ENCODE peak calls at places on chromosomes 11 and 22, in seven cellular contexts. X, D, C, L, Q, M and V are unnamed samples.

GRCh38 chr11:133966924-133967598 is 10.3 kb upstream of the IGSF9B start:
- DNase-seq in L (peak; percentile 33), X (peak; percentile 77), C (no peak), Q (no peak), M (peak; percentile 71), D (peak; percentile 60), V (no peak)

GRCh38 chr11:118908264-118908663 is 17.5 kb downstream of the BCL9L start:
- DNase-seq in D (no peak), L (no peak), M (no peak), X (no peak), C (no peak), Q (peak; percentile 53), V (no peak)

GRCh38 chr11:76371170-76371569 is 9.8 kb downstream of the THAP12 start:
- DNase-seq in M (no peak), D (no peak), Q (no peak), X (no peak), L (no peak), C (no peak), V (no peak)

GRCh38 chr11:86513746-86514373 is 139.2 kb downstream of the CCDC81 start:
- DNase-seq in Q (no peak), M (no peak), X (no peak), D (no peak), L (no peak), C (no peak), V (no peak)

GRCh38 chr11:111554532-111554931 is 14.0 kb downstream of the LAYN start:
- DNase-seq in Q (no peak), D (no peak), C (no peak), M (no peak), L (no peak), X (no peak), V (no peak)

GRCh38 chr11:75246006-75246672 is 5.6 kb downstream of the TPBGL start:
- DNase-seq in M (no peak), C (no peak), D (peak; percentile 34), Q (no peak), X (no peak), L (no peak), V (no peak)

GRCh38 chr22:29312218-29313125 is 3.0 kb downstream of the RASL10A start:
- DNase-seq in X (no peak), Q (peak; percentile 51), C (no peak), L (no peak), M (peak; percentile 11), D (no peak), V (no peak)

GRCh38 chr22:39514373-39514973 is 5.9 kb upstream of the ATF4 start:
- DNase-seq in L (peak; percentile 50), X (no peak), C (no peak), M (no peak), Q (no peak), D (peak; percentile 84), V (peak; percentile 43)

GRCh38 chr22:24540470-24540869 is 14.5 kb downstream of the GUCD1 start:
- DNase-seq in X (no peak), L (no peak), M (no peak), C (no peak), Q (no peak), D (no peak), V (no peak)

GRCh38 chr11:5304046-5304445 is 2.3 kb upstream of the OR51B4 start:
- DNase-seq in M (no peak), Q (no peak), X (no peak), L (no peak), D (no peak), C (no peak), V (no peak)
- H3K4me1 ChIP-seq in M (no peaks in the 10 kb centered on the region), Q (no peaks in the 10 kb centered on the region), X (no peaks in the 10 kb centered on the region), L (no peaks in the 10 kb centered on the region), D (no peaks in the 10 kb centered on the region), C (no peaks in the 10 kb centered on the region), V (no peaks in the 10 kb centered on the region)

DNA sequence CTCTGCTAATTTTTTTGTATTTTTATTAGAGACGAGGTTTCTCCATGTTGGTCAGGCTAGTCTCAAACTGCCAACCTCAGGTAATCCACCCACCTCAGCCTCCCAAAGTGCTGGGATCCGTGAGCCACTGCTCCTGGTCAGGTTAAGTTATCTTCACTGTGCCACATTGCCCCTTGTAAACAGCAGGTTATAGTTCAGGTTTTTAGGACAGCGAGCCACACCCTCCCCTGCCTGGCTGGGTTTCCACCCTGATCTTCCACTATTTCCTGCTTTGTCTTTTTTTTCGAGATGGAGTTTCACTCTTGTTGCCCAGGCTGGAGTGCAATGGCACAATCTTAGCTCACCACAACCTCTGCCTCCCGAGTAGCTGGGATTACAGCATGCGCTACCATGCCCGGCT is 16.1 kb downstream of the ACO2 start:
- DNase-seq in X (no peak), M (no peak), D (peak; percentile 71), L (no peak), Q (peak; percentile 64), C (no peak), V (no peak)
- H3K4me1 ChIP-seq in X (peaks cover 100% of the 10 kb centered on the region), M (peaks cover 10% of the 10 kb centered on the region), D (peaks cover 88% of the 10 kb centered on the region), L (peaks cover 14% of the 10 kb centered on the region), Q (peaks cover 54% of the 10 kb centered on the region), C (peaks cover 12% of the 10 kb centered on the region), V (no peaks in the 10 kb centered on the region)

GRCh38 chr11:66969584-66970205 is 5.4 kb upstream of the C11orf86 start:
- DNase-seq in Q (no peak), C (no peak), X (no peak), M (no peak), L (no peak), D (no peak), V (no peak)
- H3K4me1 ChIP-seq in Q (peaks cover 3% of the 10 kb centered on the region), C (peaks cover 9% of the 10 kb centered on the region), X (peaks cover 9% of the 10 kb centered on the region), M (peaks cover 5% of the 10 kb centered on the region), L (no peaks in the 10 kb centered on the region), D (peaks cover 32% of the 10 kb centered on the region), V (no peaks in the 10 kb centered on the region)

GRCh38 chr22:50171319-50171964 is 911 bp downstream of the PANX2 start:
- DNase-seq in L (no peak), D (no peak), Q (peak; percentile 42), X (no peak), C (no peak), M (no peak), V (no peak)
- H3K4me1 ChIP-seq in L (no peaks in the 10 kb centered on the region), D (peaks cover 14% of the 10 kb centered on the region), Q (peaks cover 2% of the 10 kb centered on the region), X (peaks cover 12% of the 10 kb centered on the region), C (peaks cover 5% of the 10 kb centered on the region), M (no peaks in the 10 kb centered on the region), V (no peaks in the 10 kb centered on the region)

DNA sequence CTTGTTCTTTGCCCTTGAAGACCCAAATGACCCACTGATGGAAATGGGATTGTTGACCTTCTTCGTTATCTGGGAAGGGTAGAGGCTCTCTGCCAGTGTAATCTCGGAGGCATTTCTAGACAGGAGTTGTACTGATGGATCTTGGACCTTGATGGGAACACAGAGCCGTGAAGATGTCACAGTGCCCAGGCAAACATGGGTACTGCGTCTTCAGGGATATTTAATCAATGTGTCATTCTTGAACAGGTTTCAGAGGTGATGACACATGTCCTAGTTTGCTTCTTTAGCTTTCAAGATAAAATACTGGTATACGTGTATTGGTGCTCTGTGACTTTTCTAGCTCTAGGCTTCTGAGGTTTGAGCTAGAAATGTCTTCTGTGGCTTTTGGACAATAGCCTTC is 6.2 kb downstream of the LDLRAD3 start:
- DNase-seq in X (no peak), D (no peak), L (no peak), M (no peak), C (no peak), Q (no peak), V (no peak)
- H3K4me1 ChIP-seq in X (peaks cover 5% of the 10 kb centered on the region), D (no peaks in the 10 kb centered on the region), L (peaks cover 5% of the 10 kb centered on the region), M (no peaks in the 10 kb centered on the region), C (peaks cover 6% of the 10 kb centered on the region), Q (no peaks in the 10 kb centered on the region), V (peaks cover 46% of the 10 kb centered on the region)

DNA sequence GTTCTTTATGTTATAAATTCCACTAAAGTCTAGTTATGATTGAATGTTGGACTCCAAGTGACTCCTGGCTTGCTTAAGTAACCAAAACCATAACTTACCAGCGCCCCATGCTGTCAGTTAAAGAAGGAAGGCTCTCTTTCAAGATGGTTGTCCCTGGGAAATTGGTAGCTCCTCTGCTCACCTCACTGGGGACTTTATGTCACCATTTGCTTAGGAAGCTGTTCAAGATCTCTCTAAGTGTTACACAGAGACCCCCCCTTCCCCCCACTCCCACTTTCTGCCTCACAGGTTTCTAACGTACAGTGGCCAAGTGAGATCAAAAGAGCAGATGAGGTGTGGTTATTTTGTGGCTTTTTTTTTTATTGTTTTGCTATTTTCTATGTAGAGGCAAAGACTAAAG is 301.8 kb downstream of the AASDHPPT start:
- DNase-seq in X (no peak), L (no peak), C (no peak), D (no peak), M (no peak), Q (no peak), V (no peak)
- H3K4me1 ChIP-seq in X (no peaks in the 10 kb centered on the region), L (no peaks in the 10 kb centered on the region), C (no peaks in the 10 kb centered on the region), D (no peaks in the 10 kb centered on the region), M (no peaks in the 10 kb centered on the region), Q (no peaks in the 10 kb centered on the region), V (no peaks in the 10 kb centered on the region)

GRCh38 chr11:20634044-20634443 is 34.6 kb downstream of the SLC6A5 start:
- DNase-seq in X (no peak), Q (no peak), L (no peak), M (no peak), D (no peak), C (no peak), V (no peak)

GRCh38 chr11:20640401-20640800 is 29.0 kb upstream of the NELL1 start:
- DNase-seq in C (no peak), L (no peak), D (no peak), X (no peak), Q (no peak), M (no peak), V (no peak)

GRCh38 chr11:20634781-20635180 is 34.6 kb upstream of the NELL1 start:
- DNase-seq in D (no peak), L (no peak), Q (no peak), X (no peak), C (no peak), M (no peak), V (no peak)

GRCh38 chr11:20639688-20640087 is 29.7 kb upstream of the NELL1 start:
- DNase-seq in X (no peak), Q (no peak), M (no peak), D (no peak), L (no peak), C (no peak), V (no peak)

DNA sequence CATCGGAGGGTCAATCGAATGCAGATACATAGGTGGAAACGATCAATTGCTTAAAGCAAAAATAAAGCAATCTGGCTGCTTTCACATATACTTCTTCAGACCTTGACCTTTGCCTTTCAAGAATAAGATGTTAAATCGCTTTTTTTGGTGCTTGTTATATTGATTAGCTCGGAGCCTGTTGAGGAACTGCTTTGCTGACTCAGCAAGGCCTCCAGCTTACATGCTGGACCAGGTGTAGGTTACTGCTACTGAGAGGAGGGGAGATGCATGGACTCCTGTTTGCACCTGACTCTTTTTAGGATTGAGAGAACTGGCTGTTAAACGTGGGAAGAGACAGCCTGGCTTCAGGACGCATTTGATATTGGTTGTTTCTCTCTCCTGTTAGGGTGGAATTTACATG is 31.3 kb upstream of the NELL1 start:
- DNase-seq in L (no peak), M (no peak), D (no peak), C (no peak), X (no peak), Q (no peak), V (no peak)
- H3K4me1 ChIP-seq in L (no peaks in the 10 kb centered on the region), M (no peaks in the 10 kb centered on the region), D (no peaks in the 10 kb centered on the region), C (no peaks in the 10 kb centered on the region), X (no peaks in the 10 kb centered on the region), Q (no peaks in the 10 kb centered on the region), V (no peaks in the 10 kb centered on the region)